ENCODE peak calls at places on chromosomes 4 and X, in nine cellular contexts. X is GM03348, K is hypothalamus, N is caudate nucleus, H is nucleus accumbens, I is iris pigment epithelial cell, G is right cardiac atrium, D is neural crest cell, U is AG08395. L is an unnamed sample.
A peak's percentile ranks its signal among the peaks of the same experiment; 100 is the strongest.

GRCh38 chr4:152698012-152698499 is 18.3 kb upstream of the TMEM154 start:
- DNase-seq in K (no peak), G (no peak), I (no peak), X (no peak), U (no peak), D (no peak), N (no peak), H (no peak), L (no peak)

GRCh38 chr4:73446336-73446938 is 10.4 kb downstream of the AFP start:
- DNase-seq in G (no peak), K (no peak), H (no peak), N (no peak), X (peak; percentile 24), D (no peak), I (peak; percentile 66), U (peak; percentile 24), L (peak; percentile 45)

GRCh38 chr4:29970626-29971025 is 749.5 kb upstream of the PCDH7 start:
- DNase-seq in I (peak; percentile 9), N (no peak), G (no peak), U (no peak), D (no peak), H (no peak), K (no peak), X (peak; percentile 7), L (no peak)

GRCh38 chrX:48714573-48714972 is 18.0 kb downstream of the SUV39H1 start:
- DNase-seq in D (no peak), U (no peak), K (no peak), X (no peak), N (no peak), G (no peak), H (no peak), I (no peak), L (no peak)

GRCh38 chr4:22435652-22436051 is 80.2 kb downstream of the ADGRA3 start:
- DNase-seq in H (no peak), K (no peak), U (no peak), X (no peak), D (no peak), I (no peak), G (no peak), N (no peak), L (no peak)

GRCh38 chrX:129965166-129965565 is 17.3 kb upstream of the BCORL1 start:
- DNase-seq in N (no peak), U (no peak), X (no peak), I (no peak), D (no peak), H (no peak), G (no peak), K (no peak), L (no peak)

GRCh38 chrX:16885628-16886027 is 15.5 kb upstream of the RBBP7 start:
- DNase-seq in D (no peak), K (no peak), G (no peak), H (no peak), U (no peak), I (no peak), N (no peak), X (no peak), L (no peak)

GRCh38 chr4:140996757-140997156 is 136.5 kb downstream of the RNF150 start:
- DNase-seq in G (no peak), I (peak; percentile 83), N (no peak), X (peak; percentile 78), K (no peak), H (no peak), D (no peak), U (peak; percentile 74), L (no peak)

GRCh38 chr4:155899891-155900290 is 3.6 kb upstream of the TDO2 start:
- DNase-seq in X (no peak), D (no peak), G (no peak), U (no peak), K (no peak), H (no peak), N (no peak), I (no peak), L (no peak)

GRCh38 chr4:56907009-56907408 is 691 bp upstream of the REST start:
- DNase-seq in D (no peak), G (no peak), K (no peak), I (no peak), U (no peak), N (no peak), H (no peak), X (no peak), L (no peak)

GRCh38 chr4:53714377-53715140 is 123.3 kb upstream of the LNX1 start:
- DNase-seq in D (no peak), K (no peak), G (no peak), H (no peak), I (peak; percentile 84), U (peak; percentile 70), N (no peak), X (peak; percentile 61), L (no peak)

GRCh38 chrX:40331766-40332165 is 234.0 kb upstream of the BCOR start:
- DNase-seq in K (no peak), H (no peak), I (no peak), N (no peak), X (no peak), U (no peak), D (no peak), G (no peak), L (no peak)

GRCh38 chrX:153885968-153886903 is at the start of gene L1CAM:
- DNase-seq in G (no peak), U (peak; percentile 14), N (no peak), I (no peak), D (no peak), H (no peak), X (peak; percentile 32), K (no peak), L (no peak)

GRCh38 chr4:39526810-39527295 is 386 bp downstream of the UGDH start:
- DNase-seq in X (no peak), H (no peak), I (peak; percentile 24), D (no peak), U (no peak), G (no peak), K (no peak), N (no peak), L (no peak)

GRCh38 chr4:76203541-76203940 is 10.1 kb downstream of the SCARB2 start:
- DNase-seq in H (no peak), G (no peak), N (no peak), U (no peak), D (no peak), X (no peak), I (no peak), K (no peak), L (no peak)

GRCh38 chr4:148203056-148203898 is 238.9 kb downstream of the NR3C2 start:
- DNase-seq in H (peak; percentile 18), G (no peak), N (no peak), I (no peak), K (peak; percentile 9), D (no peak), U (no peak), X (no peak), L (peak; percentile 1)

GRCh38 chr4:79181190-79181589 is 144.7 kb downstream of the NAA11 start:
- DNase-seq in U (no peak), H (no peak), D (no peak), X (no peak), K (no peak), I (no peak), G (peak; percentile 9), N (no peak), L (peak; percentile 38)

GRCh38 chr4:24477919-24478318 is 106.4 kb downstream of the DHX15 start:
- DNase-seq in I (peak; percentile 75), D (no peak), G (peak; percentile 41), N (no peak), X (peak; percentile 37), H (no peak), K (no peak), U (peak; percentile 40), L (no peak)

GRCh38 chr4:147916351-147916750 is 184.5 kb downstream of the ARHGAP10 start:
- DNase-seq in D (no peak), K (no peak), G (no peak), H (no peak), I (no peak), N (no peak), U (peak; percentile 31), X (no peak), L (no peak)